ENCODE peak calls at places on chromosome 7, in ten cellular contexts. Z is dorsolateral prefrontal cortex, W is SJCRH30, O is bronchial epithelial cell, U is GM23248, M is A549, R is right lobe of liver, Y is AG09309, Q is lung, B is fibroblast of mammary gland. H is an unnamed sample.

GRCh38 chr7:12508005-12508404 is 62.5 kb upstream of the SCIN start:
- DNase-seq in W (no peak), M (no peak), O (no peak), Y (no peak), Q (no peak), Z (no peak), U (no peak), R (no peak), B (no peak), H (no peak)

GRCh38 chr7:68484731-68485130 is 1113.5 kb upstream of the AUTS2 start:
- DNase-seq in U (no peak), Q (no peak), R (no peak), Y (no peak), W (no peak), O (no peak), Z (no peak), B (no peak), M (no peak), H (no peak)

GRCh38 chr7:77753173-77753572 is 45.1 kb downstream of the TMEM60 start:
- DNase-seq in Z (no peak), B (no peak), M (no peak), O (no peak), W (no peak), Y (no peak), U (no peak), R (no peak), Q (no peak), H (no peak)

GRCh38 chr7:151873402-151873965 is 3.4 kb downstream of the PRKAG2 start:
- DNase-seq in U (peak; percentile 25), Q (no peak), R (no peak), B (no peak), O (no peak), Z (no peak), Y (no peak), W (no peak), M (no peak), H (no peak)

GRCh38 chr7:6162331-6162620 is 110.1 kb downstream of the CYTH3 start:
- DNase-seq in R (no peak), Q (no peak), O (no peak), B (no peak), U (no peak), M (no peak), Y (no peak), W (no peak), Z (no peak), H (no peak)

GRCh38 chr7:3399858-3400257 is 98.8 kb downstream of the SDK1 start:
- DNase-seq in O (peak; percentile 25), Y (no peak), U (peak; percentile 3), M (peak; percentile 61), W (no peak), R (no peak), B (peak; percentile 22), Z (no peak), Q (no peak), H (no peak)

GRCh38 chr7:122442929-122443328 is 138.4 kb upstream of the FEZF1 start:
- DNase-seq in R (no peak), Q (no peak), U (no peak), M (no peak), Z (no peak), W (no peak), Y (no peak), B (no peak), O (no peak), H (no peak)

GRCh38 chr7:155534691-155535090 is 11.7 kb downstream of the CNPY1 start:
- DNase-seq in O (no peak), Y (no peak), R (no peak), Z (no peak), U (no peak), M (no peak), B (no peak), W (no peak), Q (no peak), H (no peak)

GRCh38 chr7:151592868-151593486 is 73.3 kb upstream of the RHEB start:
- DNase-seq in W (no peak), O (peak; percentile 95), U (peak; percentile 96), M (peak; percentile 50), B (peak; percentile 97), Q (no peak), R (no peak), Y (peak; percentile 91), Z (no peak), H (peak; percentile 73)

GRCh38 chr7:12162420-12163113 is 48.5 kb upstream of the TMEM106B start:
- DNase-seq in Q (no peak), M (peak; percentile 87), R (no peak), Z (no peak), Y (no peak), B (peak; percentile 56), U (peak; percentile 8), O (peak; percentile 74), W (no peak), H (peak; percentile 11)

GRCh38 chr7:65477326-65477725 is 103.7 kb downstream of the ZNF92 start:
- DNase-seq in Q (no peak), W (peak; percentile 23), U (peak; percentile 23), M (peak; percentile 35), Y (no peak), Z (no peak), O (no peak), B (peak; percentile 5), R (peak; percentile 50), H (no peak)

GRCh38 chr7:105298439-105298894 is 90.3 kb downstream of the SRPK2 start:
- DNase-seq in M (no peak), W (no peak), B (no peak), O (no peak), R (no peak), Y (no peak), U (no peak), Q (no peak), Z (no peak), H (no peak)

GRCh38 chr7:139092090-139092796 is 17.3 kb downstream of the ZC3HAV1 start:
- DNase-seq in Q (no peak), M (no peak), R (no peak), Y (no peak), U (no peak), B (no peak), O (no peak), Z (no peak), W (no peak), H (no peak)

GRCh38 chr7:139094596-139094995 is 14.9 kb downstream of the ZC3HAV1 start:
- DNase-seq in M (no peak), Y (no peak), U (peak; percentile 21), Q (no peak), W (no peak), R (no peak), Z (no peak), O (no peak), B (peak; percentile 50), H (no peak)

GRCh38 chr7:139091677-139091996 is 17.9 kb downstream of the ZC3HAV1 start:
- DNase-seq in Z (no peak), B (no peak), R (no peak), Q (no peak), U (no peak), Y (no peak), W (no peak), M (no peak), O (no peak), H (no peak)

GRCh38 chr7:139094030-139094429 is 15.5 kb downstream of the ZC3HAV1 start:
- DNase-seq in O (no peak), U (no peak), R (no peak), Z (no peak), B (no peak), Q (no peak), M (no peak), Y (no peak), W (no peak), H (no peak)

GRCh38 chr7:139095194-139095659 is 14.3 kb downstream of the ZC3HAV1 start:
- DNase-seq in B (no peak), O (no peak), Z (no peak), U (no peak), M (no peak), R (no peak), Q (no peak), W (no peak), Y (no peak), H (no peak)
- H3K4me3 ChIP-seq in B (no peak overlapping the region), O (no peak overlapping the region), Z (no peak overlapping the region), U (no peak overlapping the region), M (no peak overlapping the region), R (no peak overlapping the region), Q (no peak overlapping the region), W (no peak overlapping the region), Y (no peak overlapping the region), H (no peak overlapping the region)

DNA sequence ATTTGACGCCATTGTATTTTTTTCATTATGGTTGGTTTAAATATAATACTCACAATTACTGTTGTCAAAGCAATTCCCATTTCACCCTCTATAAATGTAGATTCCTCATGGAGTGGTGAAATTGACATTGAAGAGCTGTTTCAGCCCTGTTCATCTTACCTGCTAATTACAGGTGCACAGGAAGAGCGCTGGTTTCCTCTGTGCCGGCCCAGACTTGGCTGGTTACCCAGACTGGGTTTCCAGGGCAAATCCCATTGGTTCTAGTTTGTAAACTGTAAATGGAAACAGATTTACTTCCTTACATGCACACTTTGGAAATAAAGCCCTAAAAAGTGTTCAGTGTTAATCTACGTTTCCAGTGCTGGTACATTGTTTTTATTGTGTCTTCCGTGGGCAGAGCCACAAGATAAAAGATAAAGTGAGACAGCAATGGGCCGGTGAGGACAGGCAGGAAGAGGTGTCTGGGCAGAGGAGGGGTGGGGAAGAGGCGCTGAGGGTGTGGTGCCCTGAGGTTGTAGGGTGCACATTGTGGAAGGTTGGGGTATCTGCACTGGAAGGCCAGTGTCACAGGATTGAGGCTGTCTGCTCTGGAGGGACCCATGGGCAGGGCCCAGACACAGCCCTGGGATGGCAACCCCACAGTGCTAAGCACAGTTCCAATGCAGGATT is 71.6 kb upstream of the ZPBP start:
- DNase-seq in U (no peak), Y (no peak), Z (no peak), R (no peak), O (no peak), W (no peak), M (no peak), Q (no peak), B (no peak), H (no peak)
- H3K4me3 ChIP-seq in U (no peak overlapping the region), Y (no peak overlapping the region), Z (no peak overlapping the region), R (no peak overlapping the region), O (no peak overlapping the region), W (no peak overlapping the region), M (no peak overlapping the region), Q (no peak overlapping the region), B (no peak overlapping the region), H (no peak overlapping the region)

GRCh38 chr7:101294039-101294831 is 27.4 kb downstream of the IFT22 start:
- DNase-seq in M (no peak), Z (no peak), W (no peak), Y (no peak), B (no peak), U (no peak), O (no peak), Q (no peak), R (no peak), H (no peak)
- H3K4me3 ChIP-seq in M (no peak overlapping the region), Z (no peak overlapping the region), W (no peak overlapping the region), Y (no peak overlapping the region), B (no peak overlapping the region), U (no peak overlapping the region), O (no peak overlapping the region), Q (no peak overlapping the region), R (no peak overlapping the region), H (no peak overlapping the region)

GRCh38 chr7:45500257-45500656 is 73.9 kb upstream of the ADCY1 start:
- DNase-seq in Y (no peak), U (no peak), Q (no peak), Z (no peak), B (no peak), M (no peak), W (no peak), R (no peak), O (no peak), H (no peak)
- H3K4me3 ChIP-seq in Y (no peak overlapping the region), U (no peak overlapping the region), Q (no peak overlapping the region), Z (no peak overlapping the region), B (no peak overlapping the region), M (no peak overlapping the region), W (no peak overlapping the region), R (no peak overlapping the region), O (no peak overlapping the region), H (no peak overlapping the region)

GRCh38 chr7:45921381-45921698 is 268 bp upstream of the IGFBP3 start:
- DNase-seq in Y (no peak), B (no peak), Q (no peak), M (no peak), U (no peak), R (no peak), Z (no peak), W (no peak), O (no peak), H (no peak)
- H3K4me3 ChIP-seq in Y (peak overlapping the region; percentile 64), B (peak overlapping the region; percentile 13), Q (no peak overlapping the region), M (peak overlapping the region; percentile 66), U (peak overlapping the region; percentile 99), R (peak overlapping the region; percentile 59), Z (peak overlapping the region; percentile 54), W (no peak overlapping the region), O (peak overlapping the region; percentile 30), H (peak overlapping the region; percentile 67)